ENCODE peak calls at places on chromosomes 11 and 22, in five cellular contexts. V is RWPE1, F is AG10803, A is endothelial cell, S is adrenal gland. L is an unnamed sample.

GRCh38 chr22:21837184-21837979 is 30.1 kb downstream of the MAPK1 start:
- DNase-seq in A (peak; percentile 7), S (peak; percentile 45), V (peak; percentile 51), F (peak; percentile 82), L (peak; percentile 41)

GRCh38 chr11:1388763-1389102 is 1.0 kb upstream of the BRSK2 start:
- DNase-seq in S (no peak), V (no peak), A (no peak), F (no peak), L (no peak)

GRCh38 chr11:83223457-83223856 is 29.9 kb downstream of the ANKRD42 start:
- DNase-seq in V (no peak), S (no peak), F (no peak), A (no peak), L (no peak)

GRCh38 chr22:45199723-45200122 is 36.0 kb downstream of the NUP50 start:
- DNase-seq in F (no peak), S (no peak), A (no peak), V (no peak), L (no peak)

GRCh38 chr11:1746956-1747752 is 3.2 kb downstream of the IFITM10 start:
- DNase-seq in A (no peak), V (no peak), F (no peak), S (no peak), L (no peak)

GRCh38 chr22:39422101-39422500 is 22.5 kb downstream of the TAB1 start:
- DNase-seq in V (no peak), S (no peak), F (no peak), A (no peak), L (no peak)

GRCh38 chr11:122791836-122792235 is 46.5 kb upstream of the CRTAM start:
- DNase-seq in V (no peak), A (no peak), F (peak; percentile 44), S (peak; percentile 8), L (no peak)

GRCh38 chr22:47449508-47450270 is 687.2 kb downstream of the TBC1D22A start:
- DNase-seq in S (no peak), F (no peak), A (no peak), V (no peak), L (no peak)

GRCh38 chr11:73236205-73236765 is 18.2 kb downstream of the P2RY2 start:
- DNase-seq in S (no peak), A (no peak), V (no peak), F (no peak), L (no peak)

GRCh38 chr11:121328213-121328966 is 35.8 kb downstream of the SC5D start:
- DNase-seq in V (no peak), F (no peak), S (no peak), A (no peak), L (no peak)

GRCh38 chr11:57155400-57155799 is 26.4 kb upstream of the LRRC55 start:
- DNase-seq in A (no peak), S (no peak), F (no peak), V (no peak), L (peak; percentile 36)

GRCh38 chr22:44536411-44536810 is 38.4 kb upstream of the RTL6 start:
- DNase-seq in F (no peak), S (peak; percentile 56), A (no peak), V (no peak), L (no peak)

GRCh38 chr22:40819741-40820140 is 595 bp upstream of the SLC25A17 start:
- DNase-seq in S (no peak), F (peak; percentile 53), A (no peak), V (no peak), L (no peak)

GRCh38 chr11:75352417-75353206 is 1.2 kb upstream of the ARRB1 start:
- DNase-seq in V (no peak), S (peak; percentile 57), F (no peak), A (peak; percentile 53), L (no peak)

GRCh38 chr11:68406318-68407313 is 53.9 kb upstream of the PPP6R3 start:
- DNase-seq in V (no peak), A (no peak), S (no peak), F (no peak), L (no peak)

GRCh38 chr11:24635588-24636290 is 138.9 kb downstream of the LUZP2 start:
- DNase-seq in F (no peak), S (no peak), V (peak; percentile 36), A (no peak), L (no peak)

GRCh38 chr11:96102664-96103068 is 178.8 kb upstream of the MTMR2 start:
- DNase-seq in V (no peak), F (peak; percentile 89), S (no peak), A (no peak), L (no peak)

GRCh38 chr11:27717377-27717776 is 17.1 kb upstream of the BDNF start:
- DNase-seq in A (no peak), F (no peak), V (no peak), S (no peak), L (no peak)

GRCh38 chr11:80930038-80930437 is 1489.2 kb upstream of the TENM4 start:
- DNase-seq in F (no peak), S (no peak), A (no peak), V (no peak), L (no peak)

GRCh38 chr11:134609361-134610115 is 197.5 kb upstream of the B3GAT1 start:
- DNase-seq in A (no peak), F (no peak), S (no peak), V (no peak), L (no peak)

GRCh38 chr11:74662487-74663103 is 68.6 kb downstream of the CHRDL2 start:
- DNase-seq in V (no peak), F (no peak), A (no peak), S (no peak), L (no peak)

GRCh38 chr11:27874998-27875397 is 174.7 kb upstream of the BDNF start:
- DNase-seq in S (no peak), V (no peak), A (no peak), F (no peak), L (no peak)

GRCh38 chr22:28986366-28986765 is 75.3 kb downstream of the C22orf31 start:
- DNase-seq in S (no peak), V (no peak), A (no peak), F (peak; percentile 33), L (no peak)

GRCh38 chr11:72411623-72412532 is 22.5 kb downstream of the CLPB start:
- DNase-seq in V (no peak), F (no peak), A (no peak), S (peak; percentile 38), L (no peak)

GRCh38 chr11:64067257-64067993 is 31.7 kb downstream of the FLRT1 start:
- DNase-seq in S (no peak), F (no peak), V (no peak), A (no peak), L (no peak)

GRCh38 chr11:43922295-43922648 is 20.2 kb upstream of the C11orf96 start:
- DNase-seq in V (no peak), S (no peak), A (no peak), F (no peak), L (no peak)

GRCh38 chr11:22670803-22671202 is 4.4 kb downstream of the GAS2 start:
- DNase-seq in S (no peak), V (no peak), F (no peak), A (no peak), L (no peak)
- TF ChIP-seq CTCF in S (no peak), V (no peak), F (no peak), A (no peak), L (peak; percentile 27)

DNA sequence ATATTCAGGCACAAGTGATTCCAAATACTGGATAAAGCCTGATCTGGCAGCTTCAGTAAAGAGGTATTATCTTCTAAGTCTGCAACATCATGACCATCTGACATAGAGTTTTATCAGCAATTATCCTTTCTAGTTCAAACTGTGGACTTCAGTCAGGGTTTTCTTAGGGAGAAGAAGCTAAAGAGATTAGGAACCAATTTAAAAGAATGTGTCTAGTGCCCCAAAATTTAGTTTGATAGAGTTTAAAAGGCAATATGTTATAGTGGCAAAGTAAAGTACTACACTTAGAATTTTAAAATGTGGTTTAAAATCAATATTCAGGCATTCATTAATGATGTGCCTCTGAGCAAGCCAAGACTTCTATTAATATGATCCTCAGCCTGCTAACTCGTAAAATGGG is 5.4 kb downstream of the PAK1 start:
- DNase-seq in V (no peak), F (no peak), S (no peak), A (no peak), L (no peak)
- TF ChIP-seq CTCF in V (no peak), F (no peak), S (no peak), A (peak; percentile 61), L (no peak)

GRCh38 chr11:70159612-70160570 is 43.2 kb upstream of the FADD start:
- DNase-seq in F (peak; percentile 27), A (no peak), V (peak; percentile 86), S (no peak), L (peak; percentile 87)

GRCh38 chr11:70158757-70159389 is 44.2 kb upstream of the FADD start:
- DNase-seq in S (no peak), V (no peak), F (no peak), A (no peak), L (no peak)

GRCh38 chr11:70155386-70155785 is 47.7 kb upstream of the FADD start:
- DNase-seq in A (no peak), V (no peak), S (no peak), F (peak; percentile 11), L (no peak)

GRCh38 chr11:70156291-70157037 is 46.6 kb upstream of the FADD start:
- DNase-seq in V (no peak), F (no peak), A (no peak), S (no peak), L (peak; percentile 86)

GRCh38 chr11:70158201-70158600 is 44.9 kb upstream of the FADD start:
- DNase-seq in S (peak; percentile 13), A (peak; percentile 59), F (peak; percentile 7), V (no peak), L (no peak)
- TF ChIP-seq CTCF in S (no peak), A (peak; percentile 30), F (peak; percentile 17), V (no peak), L (peak; percentile 31)

GRCh38 chr11:35365961-35366360 is 53.4 kb downstream of the SLC1A2 start:
- DNase-seq in F (peak; percentile 25), A (no peak), V (no peak), S (no peak), L (no peak)

GRCh38 chr11:35365395-35365794 is 54.0 kb downstream of the SLC1A2 start:
- DNase-seq in V (no peak), S (no peak), F (no peak), A (no peak), L (no peak)

GRCh38 chr11:35362571-35362980 is 56.8 kb downstream of the SLC1A2 start:
- DNase-seq in V (no peak), F (peak; percentile 94), A (no peak), S (no peak), L (no peak)

GRCh38 chr11:35363246-35364100 is 55.9 kb downstream of the SLC1A2 start:
- DNase-seq in S (no peak), F (peak; percentile 91), A (no peak), V (no peak), L (no peak)

GRCh38 chr11:35364101-35364780 is 55.1 kb downstream of the SLC1A2 start:
- DNase-seq in F (peak; percentile 96), A (no peak), S (peak; percentile 95), V (peak; percentile 82), L (no peak)
- TF ChIP-seq CTCF in F (peak; percentile 23), A (no peak), S (no peak), V (no peak), L (no peak)

DNA sequence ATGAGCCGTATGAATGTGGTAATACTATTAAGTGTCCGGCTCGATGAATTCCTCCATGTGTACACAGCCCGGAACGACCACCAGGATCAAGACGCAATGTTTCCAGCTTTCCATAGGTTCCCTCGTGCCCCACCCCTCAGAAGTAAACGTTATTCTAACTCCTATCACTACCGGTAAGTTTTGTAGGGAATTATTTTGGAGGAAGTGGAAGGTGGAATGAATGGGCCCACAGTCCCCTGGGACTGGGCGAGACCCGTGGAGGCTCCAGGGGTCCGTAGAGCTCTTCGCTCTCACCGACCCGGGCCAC is 720 bp upstream of the FAR1 start:
- DNase-seq in V (no peak), A (no peak), F (no peak), S (peak; percentile 2), L (no peak)
- TF ChIP-seq CTCF in V (no peak), A (no peak), F (no peak), S (no peak), L (no peak)

L was measured in keratinocyte.